ENCODE peak calls at places on chromosomes 16 and 17, in four cellular contexts. One of them, this sample, is unnamed.

GRCh38 chr17:76700290-76700626 is 10.5 kb downstream of the MXRA7 start:
- DNase-seq in HL-60: no peak
- DNase-seq in astrocyte of the spinal cord: no peak
- DNase-seq in thoracic aorta: no peak
- DNase-seq in this sample: no peak

GRCh38 chr17:7579001-7579838 is at the start of gene CD68:
- DNase-seq in HL-60: peak; percentile 71
- DNase-seq in astrocyte of the spinal cord: peak; percentile 82
- DNase-seq in thoracic aorta: peak; percentile 77
- DNase-seq in this sample: peak; percentile 73

GRCh38 chr16:19991614-19992013 is 82.1 kb downstream of the GPR139 start:
- DNase-seq in HL-60: no peak
- DNase-seq in astrocyte of the spinal cord: no peak
- DNase-seq in thoracic aorta: no peak
- DNase-seq in this sample: no peak

GRCh38 chr17:353838-354234 is 1.2 kb upstream of the RPH3AL start:
- DNase-seq in astrocyte of the spinal cord: no peak
- DNase-seq in HL-60: no peak
- DNase-seq in thoracic aorta: no peak
- DNase-seq in this sample: no peak

GRCh38 chr17:64622931-64623654 is 39.0 kb downstream of the SMURF2 start:
- DNase-seq in astrocyte of the spinal cord: peak; percentile 82
- DNase-seq in HL-60: no peak
- DNase-seq in thoracic aorta: no peak
- DNase-seq in this sample: no peak

GRCh38 chr17:33657181-33657580 is 364.1 kb upstream of the ASIC2 start:
- DNase-seq in astrocyte of the spinal cord: no peak
- DNase-seq in HL-60: no peak
- DNase-seq in thoracic aorta: no peak
- DNase-seq in this sample: no peak

GRCh38 chr16:8905168-8905762 is 23.1 kb downstream of the LITAFD start:
- DNase-seq in thoracic aorta: no peak
- DNase-seq in astrocyte of the spinal cord: peak; percentile 36
- DNase-seq in HL-60: no peak
- DNase-seq in this sample: no peak

GRCh38 chr16:11484691-11485258 is 101.9 kb downstream of the LITAF start:
- DNase-seq in HL-60: no peak
- DNase-seq in thoracic aorta: no peak
- DNase-seq in astrocyte of the spinal cord: peak; percentile 15
- DNase-seq in this sample: no peak

GRCh38 chr16:25690563-25691143 is 1.1 kb upstream of the HS3ST4 start:
- DNase-seq in HL-60: no peak
- DNase-seq in thoracic aorta: no peak
- DNase-seq in astrocyte of the spinal cord: no peak
- DNase-seq in this sample: no peak

GRCh38 chr17:67452681-67453554 is 75.8 kb downstream of the PITPNC1 start:
- DNase-seq in astrocyte of the spinal cord: peak; percentile 54
- DNase-seq in thoracic aorta: no peak
- DNase-seq in HL-60: no peak
- DNase-seq in this sample: no peak

GRCh38 chr16:87233928-87234327 is 83.3 kb downstream of the C16orf95 start:
- DNase-seq in astrocyte of the spinal cord: peak; percentile 53
- DNase-seq in thoracic aorta: no peak
- DNase-seq in HL-60: no peak
- DNase-seq in this sample: no peak

GRCh38 chr16:58048914-58049696 is 23.6 kb downstream of the MMP15 start:
- DNase-seq in astrocyte of the spinal cord: no peak
- DNase-seq in thoracic aorta: no peak
- DNase-seq in HL-60: no peak
- DNase-seq in this sample: no peak

GRCh38 chr17:12958786-12959185 is 59.0 kb downstream of the ELAC2 start:
- DNase-seq in HL-60: no peak
- DNase-seq in astrocyte of the spinal cord: peak; percentile 15
- DNase-seq in thoracic aorta: no peak
- DNase-seq in this sample: no peak

GRCh38 chr17:47848198-47848513 is 2.8 kb downstream of the SP6 start:
- DNase-seq in HL-60: no peak
- DNase-seq in astrocyte of the spinal cord: no peak
- DNase-seq in thoracic aorta: no peak
- DNase-seq in this sample: no peak

DNA sequence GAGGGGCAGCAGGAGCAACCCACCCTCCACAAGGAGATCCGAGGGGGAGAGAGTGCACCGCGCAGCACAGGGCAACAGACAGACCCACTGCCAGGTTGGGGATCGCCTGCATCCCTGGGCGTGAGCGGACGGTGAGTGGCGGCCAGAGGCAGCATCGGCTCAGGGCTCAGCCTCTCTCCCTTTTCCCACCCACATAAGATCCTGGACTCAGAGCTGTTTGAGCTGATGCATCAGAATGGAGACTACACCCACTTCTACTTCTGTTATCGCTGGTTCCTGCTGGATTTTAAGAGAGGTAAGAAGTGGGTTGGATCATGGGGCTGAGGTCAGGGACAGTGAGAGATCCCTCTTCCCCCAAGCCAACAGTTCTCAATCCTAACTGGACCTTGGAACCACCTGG is 23.2 kb downstream of the MNT start:
- DNase-seq in HL-60: no peak
- DNase-seq in astrocyte of the spinal cord: no peak
- DNase-seq in thoracic aorta: no peak
- DNase-seq in this sample: no peak
- TF ChIP-seq CTCF in HL-60: no peak
- TF ChIP-seq CTCF in astrocyte of the spinal cord: no peak
- TF ChIP-seq CTCF in thoracic aorta: no peak
- TF ChIP-seq CTCF in this sample: no peak

DNA sequence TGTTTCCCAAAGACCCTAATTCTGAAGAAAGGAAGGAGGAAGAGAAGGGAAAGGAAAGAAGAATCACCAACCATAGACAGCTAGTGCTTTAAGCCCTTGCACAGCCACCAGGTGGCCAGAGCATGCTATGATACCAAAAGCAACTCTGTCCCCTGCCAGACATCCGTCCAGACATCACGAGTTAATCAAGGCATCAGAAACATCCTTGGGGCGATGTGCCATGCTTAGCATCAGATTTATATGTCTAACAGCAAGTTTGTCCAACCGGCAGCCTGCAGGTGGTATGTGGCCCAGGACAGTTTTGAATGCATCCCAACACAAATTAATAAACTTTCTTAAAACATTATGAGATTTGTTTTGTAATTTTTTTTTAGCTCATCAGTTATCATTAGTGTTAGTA is 2.9 kb upstream of the CRYBA1 start:
- DNase-seq in astrocyte of the spinal cord: no peak
- DNase-seq in thoracic aorta: no peak
- DNase-seq in HL-60: no peak
- DNase-seq in this sample: no peak
- TF ChIP-seq CTCF in astrocyte of the spinal cord: peak; percentile 65
- TF ChIP-seq CTCF in thoracic aorta: no peak
- TF ChIP-seq CTCF in HL-60: peak; percentile 54
- TF ChIP-seq CTCF in this sample: peak; percentile 64

DNA sequence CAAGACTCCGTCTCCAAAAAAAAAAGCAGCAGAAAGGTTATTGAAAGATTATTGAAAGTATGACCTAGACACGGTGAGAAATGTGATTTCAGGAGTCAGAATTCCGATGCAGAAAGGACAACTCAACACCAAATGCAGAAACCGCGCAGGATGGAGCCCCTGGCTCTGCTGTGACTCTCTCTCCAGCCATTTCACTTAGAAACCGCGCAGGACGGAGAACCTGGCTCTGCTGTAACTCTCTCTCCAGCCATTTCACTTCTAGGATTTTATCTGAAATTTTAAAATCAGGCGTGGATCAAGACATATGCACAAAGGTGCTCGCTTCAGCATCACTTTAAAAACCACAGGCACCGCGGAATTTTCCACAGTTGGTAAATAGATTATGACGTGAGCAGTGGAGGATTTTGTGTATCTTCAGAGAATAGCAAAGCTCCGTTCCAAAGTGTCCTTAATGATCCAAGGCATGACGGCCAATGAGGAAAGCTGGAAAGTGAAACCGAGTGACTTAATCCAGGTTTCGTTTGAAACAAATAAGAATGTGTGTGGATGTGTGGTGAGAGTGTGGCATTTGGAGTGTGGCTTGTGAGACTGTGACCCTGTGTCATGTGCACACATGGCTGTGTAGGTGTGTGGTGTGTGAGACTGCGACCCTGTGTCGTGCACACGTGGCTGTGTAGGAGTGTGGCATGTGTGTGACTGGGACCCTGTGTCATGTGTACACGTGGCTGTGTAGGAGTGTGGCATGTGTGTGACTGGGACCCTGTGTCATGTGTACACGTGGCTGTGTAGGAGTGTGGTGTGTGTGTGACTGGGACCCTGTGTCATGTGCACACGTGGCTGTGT is 9.5 kb downstream of the UTS2R start:
- DNase-seq in thoracic aorta: no peak
- DNase-seq in HL-60: no peak
- DNase-seq in astrocyte of the spinal cord: no peak
- DNase-seq in this sample: no peak
- TF ChIP-seq CTCF in thoracic aorta: no peak
- TF ChIP-seq CTCF in HL-60: no peak
- TF ChIP-seq CTCF in astrocyte of the spinal cord: no peak
- TF ChIP-seq CTCF in this sample: no peak

DNA sequence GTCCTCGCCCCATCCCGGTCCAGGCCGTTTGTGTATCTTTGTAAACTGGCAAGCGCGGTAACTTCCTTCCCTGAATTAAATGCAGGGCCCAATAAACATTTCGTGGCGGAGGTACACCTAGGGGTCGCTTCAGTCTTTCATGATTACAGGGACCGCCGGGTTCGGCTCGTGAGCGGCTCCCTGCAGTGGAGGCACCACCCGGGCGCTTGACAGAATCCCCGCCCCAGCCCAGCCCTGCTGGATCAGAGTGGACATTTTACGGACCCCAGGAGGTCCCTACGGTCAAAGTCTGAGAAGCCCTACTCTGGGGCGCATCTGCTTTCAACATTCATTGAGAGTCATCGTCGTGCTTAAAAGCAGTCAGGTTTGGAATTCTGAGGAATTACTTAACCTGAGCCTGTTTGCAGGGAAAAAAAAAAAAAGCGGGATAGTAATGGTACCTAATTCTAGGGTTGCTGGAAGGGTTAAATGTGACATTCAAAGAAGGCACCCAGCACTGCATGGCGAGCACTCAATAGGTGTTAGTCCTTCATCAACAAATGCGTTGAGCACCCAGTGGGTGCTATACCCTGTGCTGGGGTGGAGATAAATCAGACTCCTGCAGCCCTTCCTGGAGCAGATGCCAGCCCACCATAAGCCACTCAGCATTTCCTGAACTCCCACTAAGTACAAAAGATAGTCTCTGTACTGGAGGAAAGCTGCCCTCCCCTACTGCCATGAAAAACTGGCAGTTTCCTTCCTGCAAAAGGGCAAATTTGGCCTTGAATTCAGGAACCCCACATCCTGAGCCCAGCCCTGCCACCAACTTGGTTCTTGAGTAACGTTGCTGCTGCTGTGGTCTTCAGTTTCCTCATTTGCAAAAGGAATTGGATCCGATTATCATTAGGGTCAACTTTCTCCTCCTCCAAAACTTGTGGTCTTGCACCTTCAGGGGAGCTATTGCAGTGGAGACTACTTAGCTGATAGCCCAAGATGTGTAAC is 658 bp upstream of the DUSP3 start:
- DNase-seq in HL-60: no peak
- DNase-seq in astrocyte of the spinal cord: peak; percentile 40
- DNase-seq in thoracic aorta: no peak
- DNase-seq in this sample: no peak
- TF ChIP-seq CTCF in HL-60: no peak
- TF ChIP-seq CTCF in astrocyte of the spinal cord: peak; percentile 17
- TF ChIP-seq CTCF in thoracic aorta: no peak
- TF ChIP-seq CTCF in this sample: no peak

DNA sequence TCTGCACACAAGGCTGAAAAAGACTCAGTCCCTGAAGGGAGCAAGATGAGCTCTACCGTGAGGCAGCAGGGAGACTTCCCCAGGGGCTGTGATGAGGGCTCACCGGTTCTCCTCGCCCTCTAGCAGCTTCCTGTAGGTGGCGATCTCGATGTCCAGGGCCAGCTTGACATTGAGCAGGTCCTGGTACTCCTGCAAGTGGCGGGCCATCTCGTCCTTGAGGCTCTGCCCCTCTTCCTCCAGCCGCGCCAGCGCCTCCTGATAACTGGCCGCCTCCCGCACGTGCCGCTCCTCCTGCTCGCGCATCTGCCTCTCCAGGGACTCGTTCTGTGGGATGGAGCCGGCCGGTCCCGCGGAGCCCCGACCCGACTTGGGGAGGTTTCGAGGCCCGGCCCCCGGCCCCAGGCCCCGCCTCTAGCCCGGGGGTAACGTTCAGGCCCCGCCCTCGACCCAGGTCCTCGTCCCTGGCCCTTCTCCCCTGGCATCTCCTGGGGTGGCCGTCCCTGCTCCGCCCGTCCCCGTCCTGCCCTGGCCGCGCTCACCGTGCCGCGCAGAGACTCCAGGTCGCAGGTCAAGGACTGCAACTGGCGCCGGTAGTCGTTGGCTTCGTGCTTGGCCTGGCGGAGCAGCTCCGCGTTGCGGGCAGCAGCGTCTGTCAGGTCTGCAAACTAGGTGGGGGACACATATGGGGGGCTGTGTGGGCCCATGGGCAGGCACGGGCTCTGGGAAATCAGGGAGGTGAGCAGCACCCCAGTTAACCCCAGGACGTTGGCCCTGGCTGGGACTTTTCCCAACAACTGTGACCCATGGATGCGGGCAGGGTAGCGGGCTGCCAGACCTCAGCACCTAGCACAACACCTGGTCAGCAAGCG is 3.9 kb downstream of the GFAP start:
- DNase-seq in HL-60: peak; percentile 43
- DNase-seq in astrocyte of the spinal cord: peak; percentile 32
- DNase-seq in thoracic aorta: no peak
- DNase-seq in this sample: no peak
- TF ChIP-seq CTCF in HL-60: peak; percentile 67
- TF ChIP-seq CTCF in astrocyte of the spinal cord: peak; percentile 61
- TF ChIP-seq CTCF in thoracic aorta: peak; percentile 39
- TF ChIP-seq CTCF in this sample: peak; percentile 55

GRCh38 chr17:74407384-74407783 is 24.5 kb upstream of the GPRC5C start:
- DNase-seq in HL-60: no peak
- DNase-seq in astrocyte of the spinal cord: no peak
- DNase-seq in thoracic aorta: no peak
- DNase-seq in this sample: no peak

GRCh38 chr17:74408830-74409229 is 23.1 kb upstream of the GPRC5C start:
- DNase-seq in thoracic aorta: no peak
- DNase-seq in astrocyte of the spinal cord: no peak
- DNase-seq in HL-60: no peak
- DNase-seq in this sample: no peak

GRCh38 chr17:74404802-74405201 is 27.1 kb upstream of the GPRC5C start:
- DNase-seq in HL-60: no peak
- DNase-seq in thoracic aorta: no peak
- DNase-seq in astrocyte of the spinal cord: no peak
- DNase-seq in this sample: no peak

GRCh38 chr17:74410001-74410443 is 21.9 kb upstream of the GPRC5C start:
- DNase-seq in HL-60: no peak
- DNase-seq in astrocyte of the spinal cord: no peak
- DNase-seq in thoracic aorta: no peak
- DNase-seq in this sample: no peak

GRCh38 chr17:74408262-74408661 is 23.6 kb upstream of the GPRC5C start:
- DNase-seq in astrocyte of the spinal cord: no peak
- DNase-seq in thoracic aorta: no peak
- DNase-seq in HL-60: no peak
- DNase-seq in this sample: no peak
- TF ChIP-seq CTCF in astrocyte of the spinal cord: no peak
- TF ChIP-seq CTCF in thoracic aorta: no peak
- TF ChIP-seq CTCF in HL-60: no peak
- TF ChIP-seq CTCF in this sample: peak; percentile 29